ENCODE peak calls at places on chromosomes 7 and 10, in ten cellular contexts. X, W, A, Q, U, F, E, P, S and H are unnamed samples.

GRCh38 chr7:39293424-39293823 is 272.8 kb upstream of the YAE1 start:
- DNase-seq in X (no peak), W (no peak), A (no peak), Q (no peak), U (no peak), F (no peak), E (no peak), P (no peak), S (no peak), H (no peak)

GRCh38 chr10:125329056-125329455 is 168.7 kb upstream of the CTBP2 start:
- DNase-seq in X (no peak), W (no peak), A (no peak), Q (no peak), U (no peak), F (no peak), E (no peak), P (no peak), S (no peak), H (no peak)

GRCh38 chr10:124917168-124917938 is 24.6 kb upstream of the ZRANB1 start:
- DNase-seq in X (peak), W (peak), A (no peak), Q (no peak), U (peak), F (no peak), E (peak), P (peak), S (peak), H (peak)

GRCh38 chr7:1539346-1540321 is 9.1 kb downstream of the MAFK start:
- DNase-seq in X (no peak), W (no peak), A (no peak), Q (no peak), U (no peak), F (no peak), E (no peak), P (no peak), S (no peak), H (peak)

GRCh38 chr7:100839361-100839760 is 12.0 kb upstream of the EPHB4 start:
- DNase-seq in X (no peak), W (no peak), A (no peak), Q (no peak), U (no peak), F (no peak), E (no peak), P (no peak), S (no peak), H (no peak)

GRCh38 chr10:44362866-44363711 is 21.8 kb downstream of the CXCL12 start:
- DNase-seq in X (no peak), W (no peak), A (no peak), Q (no peak), U (no peak), F (no peak), E (no peak), P (no peak), S (no peak), H (no peak)

GRCh38 chr7:6338551-6339274 is 66.3 kb upstream of the CYTH3 start:
- DNase-seq in X (no peak), W (no peak), A (no peak), Q (no peak), U (no peak), F (no peak), E (no peak), P (no peak), S (no peak), H (no peak)

GRCh38 chr7:139526578-139527544 is 3.4 kb downstream of the CLEC2L start:
- DNase-seq in X (peak), W (no peak), A (no peak), Q (peak), U (no peak), F (peak), E (no peak), P (peak), S (no peak), H (peak)

GRCh38 chr10:117165557-117166419 is 27.7 kb upstream of the VAX1 start:
- DNase-seq in X (peak), W (peak), A (peak), Q (no peak), U (no peak), F (no peak), E (peak), P (peak), S (peak), H (no peak)

GRCh38 chr10:132137111-132138072 is 49.4 kb upstream of the DPYSL4 start:
- DNase-seq in X (no peak), W (no peak), A (no peak), Q (no peak), U (no peak), F (no peak), E (peak), P (no peak), S (no peak), H (no peak)

GRCh38 chr7:33452805-33453502 is 323.6 kb downstream of the BBS9 start:
- DNase-seq in X (peak), W (no peak), A (no peak), Q (no peak), U (no peak), F (no peak), E (no peak), P (peak), S (no peak), H (peak)

GRCh38 chr10:30750971-30751677 is 121.6 kb upstream of the LYZL2 start:
- DNase-seq in X (no peak), W (no peak), A (no peak), Q (no peak), U (no peak), F (no peak), E (no peak), P (no peak), S (no peak), H (no peak)

GRCh38 chr7:150927157-150927953 is 50.8 kb downstream of the KCNH2 start:
- DNase-seq in X (no peak), W (no peak), A (no peak), Q (no peak), U (no peak), F (no peak), E (no peak), P (no peak), S (no peak), H (no peak)

GRCh38 chr7:33979300-33979806 is 74.0 kb downstream of the BMPER start:
- DNase-seq in X (no peak), W (no peak), A (no peak), Q (no peak), U (no peak), F (no peak), E (no peak), P (peak), S (no peak), H (no peak)

GRCh38 chr7:36188266-36188665 is 35.2 kb downstream of the EEPD1 start:
- DNase-seq in X (no peak), W (no peak), A (no peak), Q (no peak), U (no peak), F (no peak), E (no peak), P (no peak), S (no peak), H (no peak)

GRCh38 chr10:68155615-68156205 is 46.4 kb downstream of the MYPN start:
- DNase-seq in X (peak), W (no peak), A (no peak), Q (no peak), U (no peak), F (no peak), E (no peak), P (no peak), S (no peak), H (no peak)
- TF ChIP-seq CTCF in X (no peak), W (no peak), A (no peak), Q (no peak), U (no peak), F (no peak), E (no peak), P (no peak), S (no peak), H (no peak)

GRCh38 chr10:22420787-22421517 is 75.7 kb downstream of the SPAG6 start:
- DNase-seq in X (peak), W (no peak), A (no peak), Q (no peak), U (no peak), F (no peak), E (no peak), P (peak), S (peak), H (no peak)
- TF ChIP-seq CTCF in X (peak), W (no peak), A (no peak), Q (no peak), U (peak), F (peak), E (peak), P (peak), S (peak), H (no peak)

DNA sequence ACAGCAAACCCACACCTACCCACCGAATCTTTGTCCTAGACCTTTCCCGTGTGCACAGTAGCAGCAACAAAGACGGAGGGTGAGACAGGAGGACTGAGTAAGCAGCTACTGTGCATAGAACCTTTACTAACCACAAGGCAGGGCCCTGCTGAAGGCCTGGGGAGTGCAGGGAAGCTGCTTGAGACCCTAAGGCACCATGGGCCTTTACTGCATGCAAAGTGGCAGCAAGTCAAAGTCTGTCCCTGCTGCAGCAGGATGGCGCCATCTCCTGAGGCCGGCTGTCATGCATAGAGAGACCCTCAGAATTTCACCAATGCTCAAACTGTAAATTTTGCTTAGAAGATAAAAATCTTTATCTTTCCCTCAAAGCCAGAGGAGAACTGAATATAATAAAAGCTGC is 610.5 kb downstream of the ACTR3B start:
- DNase-seq in X (no peak), W (no peak), A (no peak), Q (no peak), U (no peak), F (no peak), E (no peak), P (no peak), S (no peak), H (no peak)
- TF ChIP-seq CTCF in X (no peak), W (no peak), A (no peak), Q (no peak), U (no peak), F (no peak), E (no peak), P (no peak), S (no peak), H (no peak)

GRCh38 chr10:12974845-12975199 is 26.7 kb downstream of the CCDC3 start:
- DNase-seq in X (no peak), W (no peak), A (no peak), Q (no peak), U (no peak), F (no peak), E (no peak), P (no peak), S (no peak), H (no peak)

GRCh38 chr10:12975906-12976305 is 25.6 kb downstream of the CCDC3 start:
- DNase-seq in X (no peak), W (no peak), A (no peak), Q (no peak), U (no peak), F (no peak), E (no peak), P (no peak), S (no peak), H (no peak)

GRCh38 chr10:12974123-12974844 is 27.2 kb downstream of the CCDC3 start:
- DNase-seq in X (peak), W (no peak), A (no peak), Q (no peak), U (no peak), F (no peak), E (no peak), P (no peak), S (no peak), H (no peak)

GRCh38 chr10:12973149-12973718 is 28.3 kb downstream of the CCDC3 start:
- DNase-seq in X (no peak), W (no peak), A (no peak), Q (no peak), U (no peak), F (no peak), E (no peak), P (peak), S (no peak), H (no peak)

DNA sequence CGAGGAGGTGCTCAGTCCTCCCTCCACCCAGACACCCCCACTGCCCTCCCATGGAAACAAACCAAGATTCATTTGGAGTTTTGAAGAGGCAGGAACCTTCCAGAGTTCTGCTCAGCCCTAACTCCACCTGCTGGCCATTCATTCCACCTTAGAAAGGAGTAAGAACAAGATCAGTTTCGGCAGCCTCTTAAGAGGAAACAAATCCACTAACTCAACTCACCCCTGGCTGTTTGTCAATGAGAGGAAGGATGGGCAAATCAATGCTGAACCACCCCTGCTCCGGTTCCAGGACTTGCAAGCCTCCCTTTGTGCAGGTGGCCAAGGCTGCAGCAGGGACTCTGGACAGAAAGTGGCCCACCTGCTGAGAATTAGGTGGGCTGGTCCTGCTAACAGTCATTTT is 26.2 kb downstream of the CCDC3 start:
- DNase-seq in X (peak), W (no peak), A (no peak), Q (no peak), U (no peak), F (no peak), E (no peak), P (no peak), S (peak), H (no peak)
- TF ChIP-seq CTCF in X (peak), W (no peak), A (peak), Q (no peak), U (no peak), F (peak), E (no peak), P (peak), S (no peak), H (peak)

DNA sequence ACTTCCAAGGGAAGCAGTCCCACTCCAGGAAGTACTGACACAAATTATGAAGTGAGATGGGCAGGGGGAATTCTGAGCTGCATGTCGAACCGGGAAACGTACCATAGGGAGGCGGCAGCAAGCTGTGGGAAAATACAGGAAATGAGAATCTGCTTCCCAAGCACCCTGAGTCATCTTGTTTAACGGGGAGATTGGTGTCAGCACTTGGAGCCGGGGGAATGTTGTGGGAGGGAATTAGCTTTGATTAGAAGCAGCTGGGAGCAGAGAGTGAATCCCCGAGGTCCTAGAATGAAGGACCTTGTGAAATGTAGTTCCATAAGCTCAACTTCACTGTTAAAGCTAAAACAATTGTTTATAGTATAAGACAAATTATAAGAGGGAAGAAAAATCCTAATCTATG is 141.4 kb upstream of the PRKCQ start:
- DNase-seq in X (peak), W (peak), A (peak), Q (peak), U (no peak), F (peak), E (no peak), P (peak), S (no peak), H (peak)
- TF ChIP-seq CTCF in X (peak), W (no peak), A (peak), Q (peak), U (no peak), F (peak), E (no peak), P (peak), S (no peak), H (peak)

GRCh38 chr7:130668258-130669050 is at the start of gene COPG2:
- DNase-seq in X (peak), W (peak), A (peak), Q (peak), U (peak), F (peak), E (peak), P (peak), S (peak), H (peak)

GRCh38 chr7:130673066-130673465 is 4.5 kb upstream of the COPG2 start:
- DNase-seq in X (no peak), W (no peak), A (no peak), Q (no peak), U (no peak), F (no peak), E (no peak), P (peak), S (no peak), H (no peak)

GRCh38 chr7:130667593-130668257 is 823 bp downstream of the COPG2 start:
- DNase-seq in X (no peak), W (no peak), A (no peak), Q (no peak), U (no peak), F (no peak), E (no peak), P (peak), S (no peak), H (peak)

GRCh38 chr7:130672146-130672545 is 3.6 kb upstream of the COPG2 start:
- DNase-seq in X (no peak), W (no peak), A (no peak), Q (no peak), U (no peak), F (no peak), E (no peak), P (no peak), S (no peak), H (no peak)

GRCh38 chr7:130669051-130669700 is 628 bp upstream of the COPG2 start:
- DNase-seq in X (peak), W (no peak), A (no peak), Q (no peak), U (no peak), F (no peak), E (no peak), P (no peak), S (no peak), H (no peak)
- TF ChIP-seq CTCF in X (no peak), W (no peak), A (no peak), Q (no peak), U (no peak), F (no peak), E (no peak), P (no peak), S (no peak), H (no peak)